ENCODE peak calls at places on chromosomes 3 and 15, in ten cellular contexts. I, D, W, Z, G, A, F, Q, H and L are unnamed samples.
A peak's percentile ranks its signal among the peaks of the same experiment; 100 is the strongest.

GRCh38 chr15:34719883-34720148 is 35.0 kb downstream of the GJD2 start:
- DNase-seq in Z (no peak), I (no peak), D (no peak), W (no peak), G (no peak), A (no peak), Q (no peak), H (no peak), F (no peak), L (no peak)

GRCh38 chr3:195207056-195207455 is 63.9 kb downstream of the XXYLT1 start:
- DNase-seq in Q (no peak), W (peak; percentile 78), I (no peak), A (no peak), D (peak; percentile 12), H (no peak), Z (no peak), G (no peak), F (no peak), L (no peak)

GRCh38 chr3:154188846-154189245 is 67.7 kb downstream of the ARHGEF26 start:
- DNase-seq in G (no peak), F (no peak), W (no peak), I (no peak), D (no peak), A (no peak), Z (no peak), H (no peak), Q (no peak), L (no peak)

GRCh38 chr15:96336045-96336642 is 5.6 kb downstream of the NR2F2 start:
- DNase-seq in G (no peak), D (no peak), Z (no peak), W (no peak), H (no peak), Q (no peak), I (peak; percentile 54), F (no peak), A (no peak), L (peak; percentile 79)

GRCh38 chr3:50230106-50230832 is 5.7 kb upstream of the GNAI2 start:
- DNase-seq in A (no peak), I (no peak), Q (no peak), Z (no peak), G (no peak), F (no peak), H (no peak), D (no peak), W (no peak), L (no peak)

GRCh38 chr3:123489400-123490004 is 40.6 kb upstream of the ADCY5 start:
- DNase-seq in I (peak; percentile 31), F (peak; percentile 60), D (peak; percentile 82), H (peak; percentile 69), W (no peak), Q (peak; percentile 68), A (peak; percentile 15), G (peak; percentile 62), Z (no peak), L (peak; percentile 26)

GRCh38 chr15:86756688-86757087 is 677.0 kb downstream of the AGBL1 start:
- DNase-seq in H (no peak), A (no peak), Z (no peak), W (no peak), Q (no peak), G (no peak), D (no peak), I (no peak), F (no peak), L (peak; percentile 27)

GRCh38 chr3:125262155-125262554 is 49.6 kb upstream of the SLC12A8 start:
- DNase-seq in Z (no peak), Q (peak; percentile 47), A (no peak), W (no peak), G (no peak), I (no peak), D (no peak), H (no peak), F (no peak), L (no peak)

GRCh38 chr3:114668099-114668498 is 374.3 kb downstream of the TIGIT start:
- DNase-seq in G (no peak), A (no peak), W (no peak), F (no peak), Q (no peak), Z (no peak), I (no peak), D (no peak), H (no peak), L (no peak)

GRCh38 chr3:184145881-184146280 is 9.3 kb upstream of the DVL3 start:
- DNase-seq in Z (no peak), I (no peak), A (no peak), F (no peak), H (no peak), W (no peak), Q (no peak), G (no peak), D (no peak), L (no peak)

GRCh38 chr3:184144505-184144904 is 9.3 kb downstream of the EIF2B5 start:
- DNase-seq in G (no peak), W (no peak), F (no peak), A (no peak), H (no peak), Z (no peak), I (peak; percentile 31), Q (no peak), D (no peak), L (peak; percentile 83)

GRCh38 chr3:184143327-184143726 is 8.2 kb downstream of the EIF2B5 start:
- DNase-seq in G (no peak), A (no peak), Z (no peak), H (no peak), F (no peak), Q (no peak), W (no peak), I (no peak), D (no peak), L (no peak)

GRCh38 chr3:184142199-184142598 is 7.0 kb downstream of the EIF2B5 start:
- DNase-seq in Q (no peak), G (no peak), F (no peak), Z (no peak), D (no peak), H (no peak), A (no peak), I (no peak), W (no peak), L (no peak)

GRCh38 chr3:184145120-184145524 is 10.0 kb downstream of the EIF2B5 start:
- DNase-seq in D (no peak), F (peak; percentile 67), Q (peak; percentile 48), G (no peak), I (peak; percentile 56), H (no peak), A (no peak), Z (no peak), W (no peak), L (peak; percentile 86)
- TF ChIP-seq CTCF in D (peak; percentile 42), F (peak; percentile 73), Q (peak; percentile 45), G (peak; percentile 82), I (no peak), H (peak; percentile 32), A (peak; percentile 24), Z (no peak), W (peak; percentile 53), L (peak; percentile 85)

DNA sequence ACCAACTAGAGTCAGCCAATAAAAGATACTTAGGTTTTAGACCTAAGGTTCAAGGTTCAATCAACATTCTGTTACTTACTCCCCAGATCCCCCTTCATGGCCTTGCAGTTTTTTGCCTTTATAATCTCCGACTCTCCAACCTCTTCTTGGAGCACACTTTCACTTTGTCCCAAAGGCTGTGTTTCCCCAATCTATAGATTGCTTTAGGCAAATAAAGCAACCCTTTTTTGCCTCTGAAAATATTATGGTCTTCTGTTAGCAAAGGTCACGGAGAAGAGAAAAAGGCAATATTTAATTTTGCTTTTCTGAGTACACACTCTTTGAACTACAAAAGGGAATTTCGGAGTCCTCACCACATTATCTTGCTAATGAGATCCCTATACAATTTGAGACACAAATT is 268.1 kb downstream of the PLOD2 start:
- DNase-seq in Q (no peak), H (no peak), D (no peak), Z (no peak), I (no peak), A (no peak), F (no peak), G (no peak), W (no peak), L (no peak)
- H3K4me3 ChIP-seq in Q (no peak overlapping the region), H (no peak overlapping the region), D (no peak overlapping the region), Z (no peak overlapping the region), I (no peak overlapping the region), A (no peak overlapping the region), F (no peak overlapping the region), G (no peak overlapping the region), W (no peak overlapping the region), L (no peak overlapping the region)

GRCh38 chr3:14925729-14926591 is 21.4 kb upstream of the NR2C2 start:
- DNase-seq in F (peak; percentile 50), A (peak; percentile 23), Q (peak; percentile 59), H (peak; percentile 55), Z (no peak), W (no peak), D (no peak), I (no peak), G (no peak), L (peak; percentile 46)
- TF ChIP-seq CTCF in F (peak; percentile 78), A (peak; percentile 61), Q (peak; percentile 84), H (peak; percentile 81), Z (peak; percentile 63), W (peak; percentile 75), D (peak; percentile 59), I (peak; percentile 52), G (no peak), L (peak; percentile 66)

GRCh38 chr15:78881681-78882080 is 9.0 kb downstream of the MORF4L1 start:
- DNase-seq in F (no peak), I (no peak), H (no peak), A (no peak), Z (no peak), G (no peak), Q (no peak), W (no peak), D (no peak), L (no peak)

GRCh38 chr15:78880242-78880533 is 7.5 kb downstream of the MORF4L1 start:
- DNase-seq in Z (no peak), Q (peak; percentile 60), G (no peak), H (no peak), I (no peak), A (no peak), W (no peak), D (no peak), F (no peak), L (no peak)

GRCh38 chr15:78878356-78878755 is 5.7 kb downstream of the MORF4L1 start:
- DNase-seq in Q (peak; percentile 77), F (no peak), A (no peak), H (no peak), Z (no peak), I (no peak), D (no peak), W (no peak), G (no peak), L (no peak)

GRCh38 chr15:78880828-78881227 is 8.1 kb downstream of the MORF4L1 start:
- DNase-seq in A (no peak), D (no peak), Z (no peak), H (no peak), Q (peak; percentile 75), G (no peak), I (no peak), F (no peak), W (no peak), L (no peak)

DNA sequence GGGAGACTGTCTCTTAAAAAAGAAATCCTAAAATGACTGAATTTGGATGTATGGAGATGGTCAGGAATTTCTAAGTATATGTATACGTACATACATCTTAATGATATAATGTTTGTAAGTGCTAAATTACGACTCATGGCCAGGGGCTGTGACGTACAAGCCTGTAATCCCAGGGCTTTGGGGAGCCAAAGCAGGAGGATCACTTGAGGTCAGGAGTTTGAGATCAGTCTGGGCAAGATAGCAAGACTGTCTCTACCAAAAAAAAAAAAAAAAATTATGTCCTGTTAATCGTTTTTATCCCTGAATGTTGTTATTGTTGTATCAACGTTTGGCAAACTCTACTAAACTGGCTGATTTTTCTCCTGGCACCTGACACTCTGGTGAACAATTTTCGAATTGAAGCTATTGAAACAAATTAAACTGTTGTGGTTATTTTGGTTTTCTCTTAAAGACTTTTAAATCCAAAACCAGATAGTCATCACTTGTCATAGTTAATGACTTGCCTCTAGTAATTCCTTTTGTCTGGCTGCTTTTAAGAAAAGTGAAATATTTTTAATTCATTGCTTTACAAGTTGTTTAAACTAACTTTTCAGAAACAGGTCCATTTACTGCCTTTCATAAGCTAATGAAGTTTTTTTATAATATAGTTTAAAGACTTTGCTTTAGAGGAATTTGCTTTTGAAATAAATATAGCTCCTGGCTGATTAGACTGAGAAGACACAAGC is 7.0 kb downstream of the MORF4L1 start:
- DNase-seq in I (no peak), F (peak; percentile 76), W (no peak), D (no peak), G (no peak), A (no peak), H (no peak), Q (peak; percentile 28), Z (no peak), L (no peak)
- H3K4me3 ChIP-seq in I (no peak overlapping the region), F (no peak overlapping the region), W (no peak overlapping the region), D (no peak overlapping the region), G (no peak overlapping the region), A (no peak overlapping the region), H (no peak overlapping the region), Q (no peak overlapping the region), Z (no peak overlapping the region), L (no peak overlapping the region)